ENCODE peak calls at places on chromosomes 4 and X, in four cellular contexts. S, B, F and T are unnamed samples.
A peak's percentile ranks its signal among the peaks of the same experiment; 100 is the strongest.

GRCh38 chr4:35166437-35166836 is 1077.9 kb downstream of the ARAP2 start:
- DNase-seq in B (no peak), F (no peak), S (no peak), T (no peak)

GRCh38 chrX:109774136-109774535 is 41.1 kb upstream of the ACSL4 start:
- DNase-seq in B (no peak), F (no peak), S (no peak), T (no peak)

GRCh38 chr4:16158504-16158852 is 67.8 kb downstream of the TAPT1 start:
- DNase-seq in S (no peak), B (no peak), F (peak; percentile 35), T (no peak)

GRCh38 chr4:133694416-133694815 is 507.2 kb downstream of the PABPC4L start:
- DNase-seq in S (no peak), F (no peak), B (no peak), T (no peak)

GRCh38 chr4:23337292-23337691 is 552.6 kb downstream of the PPARGC1A start:
- DNase-seq in B (no peak), F (peak; percentile 22), S (no peak), T (no peak)

GRCh38 chr4:118173956-118174355 is 139.7 kb downstream of the NDST3 start:
- DNase-seq in S (peak; percentile 87), B (peak; percentile 70), F (no peak), T (no peak)

GRCh38 chr4:128668566-128668965 is 140.9 kb upstream of the JADE1 start:
- DNase-seq in S (no peak), F (no peak), B (no peak), T (no peak)

GRCh38 chr4:128256539-128256938 is 31.1 kb downstream of the PGRMC2 start:
- DNase-seq in F (no peak), B (no peak), S (no peak), T (no peak)

GRCh38 chr4:159077702-159078495 is 25.0 kb upstream of the RAPGEF2 start:
- DNase-seq in F (no peak), B (peak; percentile 76), S (no peak), T (no peak)

GRCh38 chrX:44072631-44073030 is 99.4 kb upstream of the NDP start:
- DNase-seq in B (no peak), S (no peak), F (no peak), T (no peak)

GRCh38 chr4:185115827-185116232 is 27.2 kb upstream of the SLC25A4 start:
- DNase-seq in B (peak; percentile 30), S (peak; percentile 83), F (peak; percentile 56), T (no peak)

GRCh38 chr4:76856183-76856969 is 41.6 kb downstream of the SOWAHB start:
- DNase-seq in F (no peak), S (peak; percentile 37), B (peak; percentile 4), T (no peak)

GRCh38 chr4:146960634-146961033 is 15.0 kb upstream of the TTC29 start:
- DNase-seq in S (no peak), F (no peak), B (no peak), T (no peak)

GRCh38 chr4:152052431-152053057 is 291.7 kb upstream of the GATB start:
- DNase-seq in B (no peak), F (no peak), S (peak; percentile 36), T (no peak)

GRCh38 chr4:163618845-163619244 is 124.4 kb downstream of the TMA16 start:
- DNase-seq in B (no peak), F (no peak), S (no peak), T (no peak)

GRCh38 chr4:165767671-165768070 is 105.4 kb upstream of the TLL1 start:
- DNase-seq in B (no peak), F (no peak), S (no peak), T (no peak)

GRCh38 chrX:119605398-119605738 is 856 bp downstream of the NKRF start:
- DNase-seq in S (no peak), B (peak; percentile 6), F (no peak), T (no peak)

GRCh38 chr4:71941001-71941400 is 90.8 kb upstream of the NPFFR2 start:
- DNase-seq in S (peak; percentile 7), F (peak; percentile 69), B (peak; percentile 45), T (no peak)

DNA sequence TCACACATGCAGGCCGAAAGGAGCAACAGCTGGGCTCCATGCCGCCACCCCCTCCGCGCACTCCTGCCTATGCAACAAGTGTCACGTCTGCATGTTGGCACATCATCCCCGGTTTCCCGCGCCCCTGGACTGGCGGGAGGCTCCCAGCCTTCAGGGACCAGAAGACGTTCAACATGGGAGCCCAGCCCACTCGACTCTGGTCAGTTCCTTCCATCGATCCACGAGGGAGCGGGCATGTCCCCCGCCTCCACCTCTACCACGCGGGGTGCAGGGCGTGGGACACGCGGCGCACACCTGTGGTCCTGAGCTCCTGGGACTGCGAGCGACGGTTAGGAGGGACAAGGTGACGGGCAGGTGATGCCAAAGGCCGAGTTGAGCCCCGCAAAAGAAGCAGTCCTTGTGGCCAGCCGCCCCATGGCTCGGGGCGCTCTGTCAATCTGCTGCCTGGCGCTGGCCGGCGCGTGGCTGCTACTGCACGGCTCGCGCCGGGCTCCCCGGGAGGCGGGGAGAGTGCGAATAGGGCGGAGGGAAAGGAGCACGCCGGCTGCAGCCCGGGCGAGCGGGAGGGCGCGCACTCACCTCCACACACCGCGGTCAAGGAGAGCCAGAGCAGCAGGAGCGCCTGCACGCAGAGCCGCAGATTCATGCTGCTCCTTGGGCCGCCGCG is 638 bp downstream of the APLN start:
- DNase-seq in S (no peak), B (peak; percentile 15), F (no peak), T (no peak)
- H3K27me3 ChIP-seq in S (no peaks in the 10 kb centered on the region), B (no peaks in the 10 kb centered on the region), F (peaks cover 60% of the 10 kb centered on the region), T (peaks cover 16% of the 10 kb centered on the region)

GRCh38 chr4:179871726-179872125 is 2371.5 kb upstream of the TENM3 start:
- DNase-seq in F (no peak), B (no peak), S (no peak), T (no peak)

GRCh38 chr4:179872751-179873150 is 2370.5 kb upstream of the TENM3 start:
- DNase-seq in F (no peak), B (no peak), S (no peak), T (no peak)

GRCh38 chr4:179867300-179867878 is 2375.8 kb upstream of the TENM3 start:
- DNase-seq in F (peak; percentile 84), S (peak; percentile 4), B (peak; percentile 84), T (no peak)
- TF ChIP-seq CTCF in F (peak; percentile 81), S (peak; percentile 85), B (peak; percentile 94), T (no peak)

DNA sequence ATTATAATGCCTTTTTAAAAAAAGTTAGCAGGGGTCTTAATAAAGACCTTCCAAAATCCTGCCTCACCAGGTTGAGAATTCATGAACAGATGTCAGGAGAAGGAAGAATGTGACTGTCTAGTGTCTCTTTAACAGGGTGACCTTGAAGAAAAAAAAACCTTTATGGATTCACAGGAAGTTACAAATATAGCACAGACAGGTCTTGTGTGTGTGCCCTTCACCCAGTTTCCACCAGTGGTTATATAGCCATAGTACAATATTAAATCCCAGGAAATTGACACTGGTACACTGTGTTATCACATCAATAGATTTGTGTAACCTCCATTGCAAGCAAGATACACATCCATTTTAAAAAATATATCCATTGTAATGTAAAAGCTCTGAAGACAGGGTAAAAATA is 43.7 kb downstream of the HADH start:
- DNase-seq in S (no peak), B (no peak), F (no peak), T (no peak)
- H3K27ac ChIP-seq in S (no peak overlapping the region), B (no peak overlapping the region), F (no peak overlapping the region), T (no peak overlapping the region)

GRCh38 chr4:86508436-86508835 is 85.7 kb upstream of the PTPN13 start:
- DNase-seq in B (peak; percentile 42), S (peak; percentile 31), F (no peak), T (no peak)
- H3K27me3 ChIP-seq in B (no peaks in the 10 kb centered on the region), S (no peaks in the 10 kb centered on the region), F (no peaks in the 10 kb centered on the region), T (no peaks in the 10 kb centered on the region)

DNA sequence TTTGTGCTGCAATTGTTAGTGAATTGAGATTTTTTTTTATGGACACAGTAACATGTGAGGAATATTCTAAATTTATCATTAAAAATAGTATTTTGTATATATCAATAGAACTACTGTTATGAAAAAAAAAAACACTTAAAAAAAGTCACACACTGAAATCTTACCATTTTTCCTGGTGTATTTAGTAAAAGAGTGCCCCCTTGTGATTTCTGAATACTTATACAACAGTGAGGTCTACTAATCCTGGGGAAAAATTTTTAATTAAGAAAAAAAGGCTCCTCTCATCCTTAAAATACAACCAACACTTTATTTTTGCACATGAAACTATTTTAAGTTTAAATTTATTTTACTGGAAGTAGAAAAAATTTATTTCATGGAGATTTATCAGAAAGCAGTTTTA is 56.4 kb upstream of the SPOCK3 start:
- DNase-seq in B (peak; percentile 15), F (peak; percentile 29), S (no peak), T (no peak)
- TF ChIP-seq CTCF in B (peak; percentile 49), F (peak; percentile 63), S (peak; percentile 13), T (no peak)

DNA sequence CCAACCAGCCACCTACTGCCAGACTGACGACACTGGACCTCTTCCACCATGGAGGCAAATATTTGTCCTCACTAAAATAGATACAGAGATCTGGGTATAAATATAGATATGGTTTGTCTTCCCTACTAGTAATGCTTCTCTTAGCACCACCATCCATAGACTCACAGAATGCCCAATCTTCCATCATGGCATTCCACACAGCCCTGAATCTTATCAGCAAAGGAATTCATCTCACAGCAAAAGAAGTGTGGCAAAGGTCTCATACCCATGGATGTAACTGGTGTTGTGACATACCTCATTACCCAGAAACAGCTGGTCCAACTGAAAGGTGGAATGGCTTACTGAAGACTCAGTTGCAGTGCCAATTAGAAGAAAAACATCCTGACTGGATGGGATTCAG is 47.2 kb upstream of the HS6ST2 start:
- DNase-seq in S (no peak), F (no peak), B (no peak), T (no peak)
- H3K27ac ChIP-seq in S (no peak overlapping the region), F (no peak overlapping the region), B (no peak overlapping the region), T (no peak overlapping the region)

GRCh38 chr4:1458581-1458980 is 52.3 kb upstream of the NKX1-1 start:
- DNase-seq in F (no peak), S (no peak), B (no peak), T (no peak)
- H3K27me3 ChIP-seq in F (peaks cover 14% of the 10 kb centered on the region), S (peaks cover 47% of the 10 kb centered on the region), B (peaks cover 73% of the 10 kb centered on the region), T (peaks cover 31% of the 10 kb centered on the region)

DNA sequence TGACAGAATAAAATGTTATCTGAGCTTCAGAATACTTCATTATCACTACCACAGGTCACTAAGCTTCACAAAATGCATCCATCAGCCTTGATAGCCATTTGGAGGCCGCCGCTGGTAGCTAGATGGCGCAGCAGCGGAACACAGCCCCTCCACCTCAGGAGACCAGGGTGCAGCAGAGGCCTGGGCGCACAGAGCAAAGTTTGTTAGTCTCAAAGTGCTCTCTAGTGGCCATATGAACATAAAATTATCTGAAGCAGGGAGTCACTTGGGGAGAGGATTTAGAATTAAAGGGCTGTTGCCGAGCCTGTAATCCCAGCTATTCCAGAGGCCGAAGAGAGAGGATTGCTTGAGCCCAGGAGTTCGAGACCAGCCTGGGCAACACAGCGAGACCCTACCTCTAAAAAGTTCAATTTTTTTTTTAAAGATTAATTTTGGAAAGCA is 8.1 kb upstream of the DCTD start:
- DNase-seq in S (peak; percentile 63), F (peak; percentile 83), B (peak; percentile 91), T (peak; percentile 45)
- TF ChIP-seq CTCF in S (peak; percentile 80), F (peak; percentile 71), B (peak; percentile 92), T (peak; percentile 68)